ENCODE peak calls at places on chromosomes 2 and 18, in four cellular contexts. One of them, this sample, is unnamed.
A peak's percentile ranks its signal among the peaks of the same experiment; 100 is the strongest.

GRCh38 chr2:241739651-241740050 is 5.2 kb downstream of the D2HGDH start:
- DNase-seq in K562: no peak
- DNase-seq in GM12878: no peak
- DNase-seq in SK-N-SH: no peak
- DNase-seq in this sample: no peak

GRCh38 chr2:17894551-17894950 is 16.1 kb downstream of the KCNS3 start:
- DNase-seq in K562: no peak
- DNase-seq in GM12878: no peak
- DNase-seq in SK-N-SH: no peak
- DNase-seq in this sample: no peak

GRCh38 chr2:232838406-232838874 is 31.6 kb upstream of the SNORC start:
- DNase-seq in K562: peak; percentile 20
- DNase-seq in GM12878: peak; percentile 59
- DNase-seq in SK-N-SH: no peak
- DNase-seq in this sample: peak; percentile 81

GRCh38 chr2:199410130-199410529 is 47.6 kb downstream of the SATB2 start:
- DNase-seq in K562: no peak
- DNase-seq in GM12878: no peak
- DNase-seq in SK-N-SH: no peak
- DNase-seq in this sample: no peak

GRCh38 chr2:11540148-11540995 is 6.5 kb downstream of the GREB1 start:
- DNase-seq in K562: no peak
- DNase-seq in GM12878: no peak
- DNase-seq in SK-N-SH: no peak
- DNase-seq in this sample: no peak

GRCh38 chr2:181025004-181025403 is 44.6 kb downstream of the UBE2E3 start:
- DNase-seq in K562: no peak
- DNase-seq in GM12878: no peak
- DNase-seq in SK-N-SH: no peak
- DNase-seq in this sample: no peak

GRCh38 chr2:41595235-41595634 is 452.6 kb upstream of the PKDCC start:
- DNase-seq in K562: no peak
- DNase-seq in GM12878: no peak
- DNase-seq in SK-N-SH: no peak
- DNase-seq in this sample: no peak

GRCh38 chr2:72035518-72036172 is 112.0 kb downstream of the CYP26B1 start:
- DNase-seq in K562: peak; percentile 35
- DNase-seq in GM12878: no peak
- DNase-seq in SK-N-SH: peak; percentile 4
- DNase-seq in this sample: no peak

GRCh38 chr2:5915926-5916325 is 223.7 kb downstream of the SOX11 start:
- DNase-seq in K562: peak; percentile 9
- DNase-seq in GM12878: no peak
- DNase-seq in SK-N-SH: no peak
- DNase-seq in this sample: peak; percentile 41
- TF ChIP-seq GABPA in K562: no peak
- TF ChIP-seq GABPA in GM12878: no peak
- TF ChIP-seq GABPA in SK-N-SH: no peak
- TF ChIP-seq GABPA in this sample: no peak

DNA sequence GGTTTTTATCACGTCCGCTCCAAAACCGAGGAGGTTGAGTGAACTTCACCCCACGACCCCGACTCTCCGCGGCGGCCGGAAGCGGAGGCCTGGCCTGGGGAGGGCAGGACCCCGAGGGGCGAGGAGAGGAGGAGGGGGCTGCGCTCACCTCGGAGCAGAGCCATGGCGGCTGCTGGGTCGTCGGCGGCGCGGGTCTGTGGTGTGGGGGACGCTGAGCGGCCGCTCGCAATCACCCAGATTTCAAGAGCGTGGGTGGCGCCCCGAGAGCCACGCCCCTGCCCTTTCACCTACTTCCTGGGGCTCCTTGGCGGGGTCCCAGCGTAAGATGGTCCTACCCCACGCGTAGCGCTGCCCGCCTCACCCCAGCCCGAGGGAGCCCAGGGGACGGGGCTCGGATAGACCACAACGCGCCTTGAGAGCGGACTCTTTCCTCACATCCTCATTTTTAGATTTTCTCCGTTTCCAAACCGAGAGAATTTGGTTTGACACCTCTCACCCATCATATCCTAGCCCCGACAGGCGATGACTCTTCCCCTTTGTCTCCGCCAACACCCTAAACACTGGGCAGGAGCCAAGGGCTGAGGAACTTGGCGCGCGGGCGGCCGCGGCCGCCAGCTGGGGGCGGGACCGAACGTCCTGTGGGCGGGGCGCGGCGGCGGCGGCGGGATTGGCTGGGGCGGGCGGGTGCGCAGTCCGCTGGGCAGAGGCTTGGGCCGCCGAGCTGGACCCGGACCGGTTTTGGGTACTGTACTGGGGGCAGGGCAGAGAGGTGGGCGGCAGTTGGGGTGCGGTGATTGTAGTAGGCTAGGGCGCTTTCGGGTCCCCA is at the start of gene ACAA2:
- DNase-seq in K562: peak; percentile 72
- DNase-seq in GM12878: peak; percentile 69
- DNase-seq in SK-N-SH: peak; percentile 90
- DNase-seq in this sample: peak; percentile 75
- TF ChIP-seq REST in K562: no peak
- TF ChIP-seq REST in GM12878: no peak
- TF ChIP-seq REST in SK-N-SH: no peak
- TF ChIP-seq REST in this sample: no peak

DNA sequence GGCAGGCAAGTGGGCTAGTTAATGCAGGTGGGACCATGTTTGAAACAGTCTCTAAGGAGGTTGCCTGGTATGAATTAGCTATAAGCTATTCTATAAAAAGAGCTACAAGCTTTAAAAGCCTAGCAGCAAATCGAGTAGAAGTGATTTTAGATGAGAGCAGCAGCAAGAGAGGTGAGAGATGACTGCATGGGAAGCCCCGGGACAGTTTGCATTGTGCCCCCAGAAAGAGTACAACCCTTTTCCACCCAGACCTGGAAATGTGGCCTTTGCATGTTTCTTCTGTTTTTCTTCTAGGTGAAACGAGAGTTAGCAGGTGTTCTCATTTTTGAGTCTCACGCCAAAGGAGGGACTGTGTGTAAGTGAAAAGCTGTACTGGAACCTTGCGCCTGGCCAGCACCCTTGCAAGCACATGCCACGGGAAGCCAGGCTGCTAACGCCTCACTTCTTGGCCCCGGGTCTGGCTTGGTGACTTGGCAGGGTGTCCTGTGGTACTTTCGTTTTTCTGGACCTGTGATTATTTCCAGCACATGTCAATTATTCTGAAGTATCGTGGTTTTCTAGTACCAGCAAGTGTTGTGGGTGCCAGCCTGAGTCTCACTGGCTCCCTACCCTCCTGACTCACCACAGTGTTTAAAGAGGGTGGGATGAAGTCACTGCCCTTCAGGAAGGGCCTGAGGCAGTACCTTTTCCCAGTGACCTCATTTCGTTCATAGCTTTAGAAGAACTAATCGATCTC is 90.3 kb upstream of the MAP3K20 start:
- DNase-seq in K562: no peak
- DNase-seq in GM12878: no peak
- DNase-seq in SK-N-SH: peak; percentile 3
- DNase-seq in this sample: no peak
- TF ChIP-seq GABPA in K562: no peak
- TF ChIP-seq GABPA in GM12878: no peak
- TF ChIP-seq GABPA in SK-N-SH: no peak
- TF ChIP-seq GABPA in this sample: no peak

GRCh38 chr2:218523651-218524050 is 44.5 kb downstream of the USP37 start:
- DNase-seq in K562: no peak
- DNase-seq in GM12878: no peak
- DNase-seq in SK-N-SH: no peak
- DNase-seq in this sample: no peak
- TF ChIP-seq REST in K562: no peak
- TF ChIP-seq REST in GM12878: no peak
- TF ChIP-seq REST in SK-N-SH: no peak
- TF ChIP-seq REST in this sample: no peak

DNA sequence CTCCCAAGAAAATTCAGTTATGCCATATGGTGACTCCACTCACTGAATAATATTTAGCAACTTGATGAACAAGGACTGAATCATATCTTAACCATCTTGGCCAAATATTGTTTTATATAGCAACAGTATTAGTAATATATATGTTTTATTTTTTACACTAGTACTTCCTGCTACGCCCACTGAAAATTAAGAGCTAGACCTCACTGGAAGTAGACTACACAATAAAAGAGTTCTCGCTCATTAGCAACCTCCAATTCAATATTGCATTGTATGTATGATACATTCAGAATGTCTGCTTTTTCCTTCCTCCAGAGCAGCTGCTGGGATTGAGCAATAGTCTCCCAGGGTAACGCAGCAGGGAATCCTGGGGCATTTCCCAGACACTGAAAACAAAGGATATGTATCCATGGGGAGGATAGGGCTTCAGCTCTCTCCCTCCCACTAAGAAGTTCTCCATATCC is 14.0 kb upstream of the TRIB2 start:
- DNase-seq in K562: no peak
- DNase-seq in GM12878: no peak
- DNase-seq in SK-N-SH: no peak
- DNase-seq in this sample: no peak
- TF ChIP-seq GABPA in K562: no peak
- TF ChIP-seq GABPA in GM12878: no peak
- TF ChIP-seq GABPA in SK-N-SH: no peak
- TF ChIP-seq GABPA in this sample: no peak

GRCh38 chr18:24138884-24139616 is at the start of gene CABYR:
- DNase-seq in K562: no peak
- DNase-seq in GM12878: peak; percentile 12
- DNase-seq in SK-N-SH: peak; percentile 88
- DNase-seq in this sample: peak; percentile 74
- TF ChIP-seq REST in K562: no peak
- TF ChIP-seq REST in GM12878: no peak
- TF ChIP-seq REST in SK-N-SH: no peak
- TF ChIP-seq REST in this sample: no peak

DNA sequence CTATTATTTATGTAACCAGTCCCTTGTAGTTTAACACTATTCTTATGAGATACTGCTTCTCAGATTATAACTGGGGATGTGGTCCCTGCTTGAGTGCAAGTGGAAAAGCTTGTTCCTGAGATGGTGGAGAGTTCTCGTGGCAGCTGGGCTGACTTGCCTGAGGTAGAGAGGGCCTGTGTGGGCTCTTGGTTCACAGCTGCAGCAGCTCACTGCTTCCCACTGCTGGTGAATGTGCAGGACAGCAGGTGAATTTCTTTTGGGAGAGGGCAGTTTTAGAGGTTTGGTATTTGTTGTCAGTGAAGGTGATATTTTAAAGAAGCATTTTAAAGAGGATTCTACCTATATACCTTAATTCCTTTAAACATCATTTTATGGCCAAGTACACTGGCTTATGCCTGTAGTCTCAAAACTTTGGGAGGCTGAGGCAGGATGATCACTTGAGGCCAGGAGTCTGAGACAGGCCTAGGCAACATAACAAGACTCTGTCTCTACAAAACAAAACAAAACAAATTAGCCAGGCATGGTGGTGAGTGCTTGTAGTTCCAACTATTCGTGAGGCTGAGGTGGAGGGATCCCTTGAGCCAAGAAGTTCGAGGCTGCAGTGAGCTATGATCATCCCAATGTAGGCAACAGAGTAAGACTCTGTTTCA is 94.8 kb downstream of the MTA3 start:
- DNase-seq in K562: peak; percentile 52
- DNase-seq in GM12878: peak; percentile 46
- DNase-seq in SK-N-SH: peak; percentile 84
- DNase-seq in this sample: peak; percentile 27
- TF ChIP-seq GABPA in K562: no peak
- TF ChIP-seq GABPA in GM12878: no peak
- TF ChIP-seq GABPA in SK-N-SH: no peak
- TF ChIP-seq GABPA in this sample: no peak

This sample was measured in HL-60.